ENCODE peak calls at places on chromosomes 3 and 15, in six cellular contexts. One of them, this sample, is unnamed.

GRCh38 chr3:134143828-134144390 is 106.8 kb downstream of the RYK start:
- DNase-seq in K562: no peak
- DNase-seq in HepG2: peak
- DNase-seq in H1: no peak
- DNase-seq in GM12891: no peak
- DNase-seq in GM12878: no peak
- DNase-seq in this sample: no peak

GRCh38 chr3:149009732-149010131 is 18.4 kb downstream of the GYG1 start:
- DNase-seq in GM12878: no peak
- DNase-seq in HepG2: no peak
- DNase-seq in GM12891: no peak
- DNase-seq in H1: no peak
- DNase-seq in K562: no peak
- DNase-seq in this sample: no peak

GRCh38 chr3:20837676-20838302 is 651.8 kb upstream of the SGO1 start:
- DNase-seq in GM12891: no peak
- DNase-seq in HepG2: no peak
- DNase-seq in H1: no peak
- DNase-seq in GM12878: no peak
- DNase-seq in K562: no peak
- DNase-seq in this sample: no peak

GRCh38 chr3:49327485-49327884 is 12.4 kb downstream of the USP4 start:
- DNase-seq in HepG2: peak
- DNase-seq in GM12891: no peak
- DNase-seq in K562: peak
- DNase-seq in GM12878: no peak
- DNase-seq in H1: no peak
- DNase-seq in this sample: no peak

GRCh38 chr3:43247556-43248186 is 38.7 kb upstream of the SNRK start:
- DNase-seq in GM12891: no peak
- DNase-seq in GM12878: no peak
- DNase-seq in HepG2: no peak
- DNase-seq in H1: no peak
- DNase-seq in K562: no peak
- DNase-seq in this sample: no peak

GRCh38 chr3:119716998-119717397 is 14.2 kb downstream of the CFAP91 start:
- DNase-seq in GM12891: no peak
- DNase-seq in GM12878: no peak
- DNase-seq in H1: no peak
- DNase-seq in K562: no peak
- DNase-seq in HepG2: peak
- DNase-seq in this sample: no peak

GRCh38 chr3:127103116-127103515 is 89.8 kb upstream of the PRR23E start:
- DNase-seq in GM12878: no peak
- DNase-seq in GM12891: no peak
- DNase-seq in H1: no peak
- DNase-seq in HepG2: no peak
- DNase-seq in K562: no peak
- DNase-seq in this sample: no peak

GRCh38 chr3:176351408-176351807 is 845.9 kb downstream of the TBL1XR1 start:
- DNase-seq in GM12878: no peak
- DNase-seq in H1: no peak
- DNase-seq in GM12891: no peak
- DNase-seq in K562: no peak
- DNase-seq in HepG2: no peak
- DNase-seq in this sample: no peak

GRCh38 chr15:69389426-69389825 is 24.7 kb upstream of the KIF23 start:
- DNase-seq in GM12878: no peak
- DNase-seq in GM12891: no peak
- DNase-seq in H1: no peak
- DNase-seq in HepG2: no peak
- DNase-seq in K562: no peak
- DNase-seq in this sample: no peak

GRCh38 chr15:39934415-39935044 is 615 bp downstream of the EIF2AK4 start:
- DNase-seq in GM12878: no peak
- DNase-seq in HepG2: peak
- DNase-seq in GM12891: no peak
- DNase-seq in H1: no peak
- DNase-seq in K562: peak
- DNase-seq in this sample: no peak

GRCh38 chr3:181694805-181695660 is 16.7 kb upstream of the SOX2 start:
- DNase-seq in HepG2: no peak
- DNase-seq in H1: no peak
- DNase-seq in GM12891: no peak
- DNase-seq in GM12878: no peak
- DNase-seq in K562: no peak
- DNase-seq in this sample: no peak

GRCh38 chr3:128354788-128355548 is 111.7 kb downstream of the DNAJB8 start:
- DNase-seq in K562: no peak
- DNase-seq in GM12891: no peak
- DNase-seq in GM12878: no peak
- DNase-seq in HepG2: no peak
- DNase-seq in H1: no peak
- DNase-seq in this sample: no peak

GRCh38 chr15:49468440-49468839 is 45.4 kb downstream of the FGF7 start:
- DNase-seq in GM12878: no peak
- DNase-seq in K562: no peak
- DNase-seq in GM12891: no peak
- DNase-seq in H1: no peak
- DNase-seq in HepG2: peak
- DNase-seq in this sample: no peak

GRCh38 chr3:75781079-75781745 is 4.1 kb downstream of the ZNF717 start:
- DNase-seq in GM12878: peak
- DNase-seq in HepG2: no peak
- DNase-seq in K562: peak
- DNase-seq in H1: no peak
- DNase-seq in GM12891: no peak
- DNase-seq in this sample: no peak

GRCh38 chr15:95377251-95377852 is 953.1 kb upstream of the NR2F2 start:
- DNase-seq in GM12891: no peak
- DNase-seq in K562: no peak
- DNase-seq in H1: no peak
- DNase-seq in GM12878: no peak
- DNase-seq in HepG2: no peak
- DNase-seq in this sample: no peak

GRCh38 chr15:69668049-69668705 is 215.6 kb downstream of the RPLP1 start:
- DNase-seq in GM12878: peak
- DNase-seq in GM12891: no peak
- DNase-seq in H1: no peak
- DNase-seq in HepG2: no peak
- DNase-seq in K562: no peak
- DNase-seq in this sample: no peak

GRCh38 chr15:70258369-70259029 is 160.8 kb upstream of the TLE3 start:
- DNase-seq in HepG2: no peak
- DNase-seq in GM12891: no peak
- DNase-seq in K562: peak
- DNase-seq in GM12878: no peak
- DNase-seq in H1: no peak
- DNase-seq in this sample: no peak

GRCh38 chr3:134366221-134366927 is 7.9 kb downstream of the AMOTL2 start:
- DNase-seq in HepG2: no peak
- DNase-seq in H1: no peak
- DNase-seq in GM12891: no peak
- DNase-seq in K562: no peak
- DNase-seq in GM12878: no peak
- DNase-seq in this sample: no peak

GRCh38 chr15:62821384-62822131 is 221.0 kb upstream of the TPM1 start:
- DNase-seq in GM12891: no peak
- DNase-seq in K562: no peak
- DNase-seq in HepG2: peak
- DNase-seq in H1: no peak
- DNase-seq in GM12878: no peak
- DNase-seq in this sample: no peak

GRCh38 chr3:64878372-64878771 is 190.6 kb upstream of the ADAMTS9 start:
- DNase-seq in GM12878: no peak
- DNase-seq in K562: no peak
- DNase-seq in H1: no peak
- DNase-seq in HepG2: no peak
- DNase-seq in GM12891: no peak
- DNase-seq in this sample: no peak

GRCh38 chr3:61452536-61452991 is 108.8 kb upstream of the PTPRG start:
- DNase-seq in K562: no peak
- DNase-seq in H1: no peak
- DNase-seq in HepG2: no peak
- DNase-seq in GM12878: no peak
- DNase-seq in GM12891: no peak
- DNase-seq in this sample: no peak

GRCh38 chr15:76953913-76954312 is 22.4 kb downstream of the RCN2 start:
- DNase-seq in HepG2: no peak
- DNase-seq in GM12891: no peak
- DNase-seq in GM12878: no peak
- DNase-seq in H1: no peak
- DNase-seq in K562: no peak
- DNase-seq in this sample: no peak

GRCh38 chr3:155026999-155027591 is 53.0 kb upstream of the MME start:
- DNase-seq in K562: peak
- DNase-seq in HepG2: no peak
- DNase-seq in H1: no peak
- DNase-seq in GM12891: no peak
- DNase-seq in GM12878: no peak
- DNase-seq in this sample: no peak

GRCh38 chr15:58474741-58475323 is 43.0 kb downstream of the LIPC start:
- DNase-seq in H1: no peak
- DNase-seq in GM12891: no peak
- DNase-seq in HepG2: no peak
- DNase-seq in GM12878: no peak
- DNase-seq in K562: no peak
- DNase-seq in this sample: no peak

GRCh38 chr15:58472221-58472620 is 40.4 kb downstream of the LIPC start:
- DNase-seq in K562: no peak
- DNase-seq in GM12891: no peak
- DNase-seq in H1: no peak
- DNase-seq in HepG2: no peak
- DNase-seq in GM12878: no peak
- DNase-seq in this sample: no peak

GRCh38 chr15:58475573-58476524 is 44.1 kb downstream of the LIPC start:
- DNase-seq in K562: no peak
- DNase-seq in GM12891: no peak
- DNase-seq in GM12878: no peak
- DNase-seq in HepG2: peak
- DNase-seq in H1: no peak
- DNase-seq in this sample: no peak

GRCh38 chr15:58472821-58473581 is 41.2 kb downstream of the LIPC start:
- DNase-seq in GM12891: no peak
- DNase-seq in K562: no peak
- DNase-seq in H1: no peak
- DNase-seq in GM12878: no peak
- DNase-seq in HepG2: no peak
- DNase-seq in this sample: no peak

GRCh38 chr15:58473720-58474119 is 41.9 kb downstream of the LIPC start:
- DNase-seq in K562: no peak
- DNase-seq in H1: no peak
- DNase-seq in HepG2: no peak
- DNase-seq in GM12891: no peak
- DNase-seq in GM12878: peak
- DNase-seq in this sample: no peak
- TF ChIP-seq POLR2A in K562: no peak
- TF ChIP-seq POLR2A in H1: no peak
- TF ChIP-seq POLR2A in HepG2: no peak
- TF ChIP-seq POLR2A in GM12891: no peak
- TF ChIP-seq POLR2A in GM12878: no peak
- TF ChIP-seq POLR2A in this sample: peak

GRCh38 chr3:188649521-188649920 is 495.6 kb downstream of the LPP start:
- DNase-seq in GM12891: no peak
- DNase-seq in K562: no peak
- DNase-seq in H1: no peak
- DNase-seq in GM12878: no peak
- DNase-seq in HepG2: no peak
- DNase-seq in this sample: no peak
- TF ChIP-seq TAF1 in GM12891: no peak
- TF ChIP-seq TAF1 in K562: no peak
- TF ChIP-seq TAF1 in H1: no peak
- TF ChIP-seq TAF1 in GM12878: no peak
- TF ChIP-seq TAF1 in HepG2: no peak
- TF ChIP-seq TAF1 in this sample: no peak

GRCh38 chr3:126083913-126084514 is at the start of gene SLC41A3:
- DNase-seq in H1: peak
- DNase-seq in HepG2: peak
- DNase-seq in GM12891: peak
- DNase-seq in GM12878: peak
- DNase-seq in K562: peak
- DNase-seq in this sample: peak
- TF ChIP-seq POLR2A in H1: no peak
- TF ChIP-seq POLR2A in HepG2: no peak
- TF ChIP-seq POLR2A in GM12891: no peak
- TF ChIP-seq POLR2A in GM12878: peak
- TF ChIP-seq POLR2A in K562: peak
- TF ChIP-seq POLR2A in this sample: no peak

DNA sequence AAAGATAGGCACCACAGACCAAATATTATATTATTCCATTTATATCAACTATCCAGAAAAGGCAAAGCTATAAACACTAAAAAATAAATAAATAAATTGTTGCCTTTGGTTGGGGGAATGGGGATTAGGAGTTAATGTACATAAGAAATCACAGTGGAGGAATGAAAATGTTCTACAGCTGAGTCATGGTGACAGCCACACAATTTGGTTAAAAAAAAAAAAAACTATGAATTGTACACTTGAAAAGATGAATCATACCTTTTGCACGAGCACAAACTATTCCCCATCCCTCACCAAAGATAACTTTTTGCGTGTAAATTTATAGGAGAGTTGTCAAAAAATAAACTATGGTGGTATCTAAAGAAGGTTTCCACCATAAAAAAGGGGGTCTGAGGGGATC is 103.2 kb downstream of the TBC1D5 start:
- DNase-seq in HepG2: no peak
- DNase-seq in H1: no peak
- DNase-seq in K562: no peak
- DNase-seq in GM12878: no peak
- DNase-seq in GM12891: no peak
- DNase-seq in this sample: no peak
- TF ChIP-seq TAF1 in HepG2: no peak
- TF ChIP-seq TAF1 in H1: no peak
- TF ChIP-seq TAF1 in K562: no peak
- TF ChIP-seq TAF1 in GM12878: no peak
- TF ChIP-seq TAF1 in GM12891: no peak
- TF ChIP-seq TAF1 in this sample: no peak

GRCh38 chr3:156617781-156618180 is 56.6 kb upstream of the TIPARP start:
- DNase-seq in K562: no peak
- DNase-seq in GM12891: no peak
- DNase-seq in H1: no peak
- DNase-seq in GM12878: no peak
- DNase-seq in HepG2: no peak
- DNase-seq in this sample: no peak
- TF ChIP-seq POLR2A in K562: no peak
- TF ChIP-seq POLR2A in GM12891: no peak
- TF ChIP-seq POLR2A in H1: no peak
- TF ChIP-seq POLR2A in GM12878: no peak
- TF ChIP-seq POLR2A in HepG2: no peak
- TF ChIP-seq POLR2A in this sample: no peak

This sample was measured in GM12892.